ENCODE peak calls at places on chromosome 13, in five cellular contexts. D is nucleus accumbens, J is GM12891, Q is suprapubic skin, F is globus pallidus. R is an unnamed sample.

GRCh38 chr13:44004881-44005280 is 125.2 kb downstream of the LACC1 start:
- DNase-seq in D (no peak), J (no peak), Q (no peak), F (no peak), R (no peak)

GRCh38 chr13:94309997-94310842 is 169.3 kb downstream of the DCT start:
- DNase-seq in D (no peak), J (no peak), Q (no peak), F (no peak), R (no peak)

GRCh38 chr13:75904012-75904411 is 267.9 kb downstream of the LMO7 start:
- DNase-seq in D (no peak), J (no peak), Q (no peak), F (no peak), R (no peak)

GRCh38 chr13:23631676-23632622 is 61.7 kb downstream of the TNFRSF19 start:
- DNase-seq in D (no peak), J (no peak), Q (no peak), F (no peak), R (no peak)

GRCh38 chr13:59391696-59392095 is 772.0 kb downstream of the DIAPH3 start:
- DNase-seq in D (no peak), J (peak), Q (no peak), F (peak), R (peak)

GRCh38 chr13:99230991-99231390 is 27.2 kb downstream of the GPR18 start:
- DNase-seq in D (no peak), J (no peak), Q (no peak), F (no peak), R (no peak)

GRCh38 chr13:34720618-34721017 is 221.5 kb upstream of the NBEA start:
- DNase-seq in D (no peak), J (no peak), Q (no peak), F (no peak), R (no peak)

GRCh38 chr13:82480415-82480814 is 1401.9 kb downstream of the SLITRK1 start:
- DNase-seq in D (no peak), J (no peak), Q (no peak), F (no peak), R (no peak)

GRCh38 chr13:106398289-106398688 is 137.2 kb downstream of the EFNB2 start:
- DNase-seq in D (no peak), J (no peak), Q (no peak), F (no peak), R (no peak)

GRCh38 chr13:23921451-23921888 is 24.2 kb upstream of the C1QTNF9B start:
- DNase-seq in D (no peak), J (no peak), Q (no peak), F (peak), R (no peak)

GRCh38 chr13:98523455-98524102 is 53.3 kb downstream of the STK24 start:
- DNase-seq in D (no peak), J (no peak), Q (peak), F (no peak), R (no peak)

GRCh38 chr13:35005051-35005450 is 63.0 kb downstream of the NBEA start:
- DNase-seq in D (no peak), J (no peak), Q (no peak), F (no peak), R (no peak)

GRCh38 chr13:73722120-73722519 is 412.1 kb downstream of the KLF12 start:
- DNase-seq in D (no peak), J (peak), Q (no peak), F (no peak), R (no peak)

GRCh38 chr13:31377946-31378345 is 178.2 kb downstream of the B3GLCT start:
- DNase-seq in D (no peak), J (no peak), Q (no peak), F (no peak), R (no peak)

GRCh38 chr13:95784161-95784880 is 107.4 kb downstream of the DNAJC3 start:
- DNase-seq in D (no peak), J (no peak), Q (no peak), F (no peak), R (peak)

GRCh38 chr13:106109391-106109791 is 426.1 kb downstream of the EFNB2 start:
- DNase-seq in D (no peak), J (no peak), Q (no peak), F (no peak), R (no peak)

GRCh38 chr13:54574791-54575190 is 1546.2 kb downstream of the OLFM4 start:
- DNase-seq in D (no peak), J (no peak), Q (no peak), F (no peak), R (no peak)

GRCh38 chr13:34028496-34029442 is 210.8 kb downstream of the RFC3 start:
- DNase-seq in D (no peak), J (no peak), Q (no peak), F (no peak), R (no peak)

GRCh38 chr13:102040812-102041211 is 361.0 kb downstream of the FGF14 start:
- DNase-seq in D (no peak), J (no peak), Q (no peak), F (no peak), R (no peak)

GRCh38 chr13:93559718-93560117 is 333.1 kb downstream of the GPC6 start:
- DNase-seq in D (no peak), J (no peak), Q (no peak), F (no peak), R (no peak)